ENCODE peak calls at places on chromosomes 7 and 10, in eight cellular contexts. One of them, this sample, is unnamed.
A peak's percentile ranks its signal among the peaks of the same experiment; 100 is the strongest.

GRCh38 chr7:122637799-122638198 is 61.1 kb downstream of the RNF133 start:
- DNase-seq in thyroid gland: peak; percentile 17
- DNase-seq in breast epithelium: no peak
- DNase-seq in ovary: no peak
- DNase-seq in sigmoid colon: no peak
- DNase-seq in A549: no peak
- DNase-seq in IMR-90: no peak
- DNase-seq in gastrocnemius medialis: no peak
- DNase-seq in this sample: no peak

GRCh38 chr7:23396222-23396621 is 74.1 kb downstream of the IGF2BP3 start:
- DNase-seq in breast epithelium: no peak
- DNase-seq in IMR-90: peak; percentile 91
- DNase-seq in A549: peak; percentile 32
- DNase-seq in ovary: no peak
- DNase-seq in thyroid gland: no peak
- DNase-seq in sigmoid colon: no peak
- DNase-seq in gastrocnemius medialis: no peak
- DNase-seq in this sample: no peak

GRCh38 chr7:76430836-76431235 is 6.1 kb downstream of the ZP3 start:
- DNase-seq in A549: no peak
- DNase-seq in breast epithelium: no peak
- DNase-seq in sigmoid colon: no peak
- DNase-seq in IMR-90: no peak
- DNase-seq in thyroid gland: no peak
- DNase-seq in ovary: no peak
- DNase-seq in gastrocnemius medialis: no peak
- DNase-seq in this sample: no peak

GRCh38 chr7:69827140-69827919 is 229.1 kb downstream of the AUTS2 start:
- DNase-seq in breast epithelium: no peak
- DNase-seq in gastrocnemius medialis: no peak
- DNase-seq in ovary: no peak
- DNase-seq in thyroid gland: no peak
- DNase-seq in A549: no peak
- DNase-seq in IMR-90: no peak
- DNase-seq in sigmoid colon: no peak
- DNase-seq in this sample: no peak

GRCh38 chr7:98418271-98418635 is 17.4 kb upstream of the BAIAP2L1 start:
- DNase-seq in thyroid gland: no peak
- DNase-seq in A549: peak; percentile 73
- DNase-seq in gastrocnemius medialis: no peak
- DNase-seq in ovary: no peak
- DNase-seq in IMR-90: peak; percentile 33
- DNase-seq in breast epithelium: no peak
- DNase-seq in sigmoid colon: no peak
- DNase-seq in this sample: no peak

GRCh38 chr7:129438839-129439640 is 4.8 kb downstream of the STRIP2 start:
- DNase-seq in thyroid gland: no peak
- DNase-seq in gastrocnemius medialis: no peak
- DNase-seq in breast epithelium: no peak
- DNase-seq in sigmoid colon: no peak
- DNase-seq in IMR-90: peak; percentile 70
- DNase-seq in A549: peak; percentile 52
- DNase-seq in ovary: no peak
- DNase-seq in this sample: no peak

GRCh38 chr10:30842185-30842584 is 189.5 kb downstream of the ZNF438 start:
- DNase-seq in thyroid gland: no peak
- DNase-seq in sigmoid colon: no peak
- DNase-seq in IMR-90: no peak
- DNase-seq in gastrocnemius medialis: no peak
- DNase-seq in A549: no peak
- DNase-seq in ovary: no peak
- DNase-seq in breast epithelium: no peak
- DNase-seq in this sample: no peak

GRCh38 chr7:45391618-45392451 is 182.3 kb upstream of the ADCY1 start:
- DNase-seq in A549: no peak
- DNase-seq in gastrocnemius medialis: no peak
- DNase-seq in sigmoid colon: no peak
- DNase-seq in breast epithelium: no peak
- DNase-seq in thyroid gland: no peak
- DNase-seq in ovary: no peak
- DNase-seq in IMR-90: no peak
- DNase-seq in this sample: no peak

GRCh38 chr7:44769381-44770209 is 20.9 kb downstream of the ZMIZ2 start:
- DNase-seq in thyroid gland: no peak
- DNase-seq in breast epithelium: no peak
- DNase-seq in IMR-90: peak; percentile 47
- DNase-seq in A549: no peak
- DNase-seq in ovary: no peak
- DNase-seq in sigmoid colon: no peak
- DNase-seq in gastrocnemius medialis: no peak
- DNase-seq in this sample: no peak

GRCh38 chr7:7512861-7513597 is 22.6 kb downstream of the COL28A1 start:
- DNase-seq in thyroid gland: no peak
- DNase-seq in breast epithelium: no peak
- DNase-seq in sigmoid colon: no peak
- DNase-seq in gastrocnemius medialis: no peak
- DNase-seq in A549: no peak
- DNase-seq in IMR-90: peak; percentile 8
- DNase-seq in ovary: no peak
- DNase-seq in this sample: no peak

GRCh38 chr10:87589653-87590052 is 70.0 kb upstream of the PAPSS2 start:
- DNase-seq in gastrocnemius medialis: no peak
- DNase-seq in breast epithelium: no peak
- DNase-seq in A549: peak; percentile 11
- DNase-seq in ovary: no peak
- DNase-seq in IMR-90: peak; percentile 74
- DNase-seq in thyroid gland: no peak
- DNase-seq in sigmoid colon: no peak
- DNase-seq in this sample: no peak

GRCh38 chr7:73974101-73974947 is 53.6 kb upstream of the ELN start:
- DNase-seq in ovary: no peak
- DNase-seq in IMR-90: no peak
- DNase-seq in breast epithelium: peak; percentile 30
- DNase-seq in sigmoid colon: no peak
- DNase-seq in A549: no peak
- DNase-seq in thyroid gland: no peak
- DNase-seq in gastrocnemius medialis: no peak
- DNase-seq in this sample: no peak

GRCh38 chr10:120897343-120897742 is 46.2 kb downstream of the WDR11 start:
- DNase-seq in gastrocnemius medialis: no peak
- DNase-seq in ovary: no peak
- DNase-seq in sigmoid colon: no peak
- DNase-seq in IMR-90: peak; percentile 5
- DNase-seq in breast epithelium: no peak
- DNase-seq in thyroid gland: no peak
- DNase-seq in A549: no peak
- DNase-seq in this sample: no peak

GRCh38 chr7:140214075-140214684 is 37.4 kb upstream of the KDM7A start:
- DNase-seq in ovary: no peak
- DNase-seq in A549: no peak
- DNase-seq in sigmoid colon: no peak
- DNase-seq in IMR-90: peak; percentile 7
- DNase-seq in thyroid gland: peak; percentile 81
- DNase-seq in breast epithelium: no peak
- DNase-seq in gastrocnemius medialis: no peak
- DNase-seq in this sample: no peak

GRCh38 chr10:33421789-33422188 is 87.3 kb upstream of the NRP1 start:
- DNase-seq in IMR-90: peak; percentile 93
- DNase-seq in ovary: no peak
- DNase-seq in gastrocnemius medialis: no peak
- DNase-seq in A549: peak; percentile 25
- DNase-seq in sigmoid colon: peak; percentile 75
- DNase-seq in thyroid gland: no peak
- DNase-seq in breast epithelium: no peak
- DNase-seq in this sample: peak; percentile 40

GRCh38 chr10:132882069-132882468 is 60.3 kb downstream of the CFAP46 start:
- DNase-seq in IMR-90: no peak
- DNase-seq in thyroid gland: no peak
- DNase-seq in breast epithelium: peak; percentile 25
- DNase-seq in A549: no peak
- DNase-seq in gastrocnemius medialis: no peak
- DNase-seq in ovary: no peak
- DNase-seq in sigmoid colon: peak; percentile 36
- DNase-seq in this sample: no peak

GRCh38 chr7:149772821-149773425 is 465 bp downstream of the ZNF467 start:
- DNase-seq in ovary: peak; percentile 57
- DNase-seq in breast epithelium: no peak
- DNase-seq in IMR-90: no peak
- DNase-seq in A549: no peak
- DNase-seq in sigmoid colon: no peak
- DNase-seq in thyroid gland: peak; percentile 44
- DNase-seq in gastrocnemius medialis: no peak
- DNase-seq in this sample: no peak

GRCh38 chr7:95157381-95157780 is 167.0 kb downstream of the PON1 start:
- DNase-seq in gastrocnemius medialis: no peak
- DNase-seq in breast epithelium: no peak
- DNase-seq in thyroid gland: no peak
- DNase-seq in A549: no peak
- DNase-seq in sigmoid colon: no peak
- DNase-seq in ovary: no peak
- DNase-seq in IMR-90: no peak
- DNase-seq in this sample: no peak

GRCh38 chr7:98287486-98287959 is 6.0 kb downstream of the BRI3 start:
- DNase-seq in IMR-90: no peak
- DNase-seq in sigmoid colon: no peak
- DNase-seq in A549: no peak
- DNase-seq in thyroid gland: no peak
- DNase-seq in breast epithelium: no peak
- DNase-seq in gastrocnemius medialis: no peak
- DNase-seq in ovary: no peak
- DNase-seq in this sample: no peak

GRCh38 chr7:72213769-72214168 is 198.4 kb downstream of the CALN1 start:
- DNase-seq in gastrocnemius medialis: no peak
- DNase-seq in breast epithelium: no peak
- DNase-seq in IMR-90: no peak
- DNase-seq in ovary: no peak
- DNase-seq in thyroid gland: no peak
- DNase-seq in A549: no peak
- DNase-seq in sigmoid colon: no peak
- DNase-seq in this sample: no peak
- H3K4me3 ChIP-seq in gastrocnemius medialis: no peak overlapping the region
- H3K4me3 ChIP-seq in breast epithelium: no peak overlapping the region
- H3K4me3 ChIP-seq in IMR-90: no peak overlapping the region
- H3K4me3 ChIP-seq in ovary: no peak overlapping the region
- H3K4me3 ChIP-seq in thyroid gland: no peak overlapping the region
- H3K4me3 ChIP-seq in A549: no peak overlapping the region
- H3K4me3 ChIP-seq in sigmoid colon: no peak overlapping the region
- H3K4me3 ChIP-seq in this sample: no peak overlapping the region

GRCh38 chr10:95866448-95866842 is 41.3 kb upstream of the CC2D2B start:
- DNase-seq in thyroid gland: no peak
- DNase-seq in breast epithelium: no peak
- DNase-seq in ovary: no peak
- DNase-seq in A549: no peak
- DNase-seq in IMR-90: no peak
- DNase-seq in sigmoid colon: no peak
- DNase-seq in gastrocnemius medialis: no peak
- DNase-seq in this sample: no peak

GRCh38 chr10:95861401-95861800 is 46.4 kb upstream of the CC2D2B start:
- DNase-seq in thyroid gland: no peak
- DNase-seq in breast epithelium: no peak
- DNase-seq in ovary: no peak
- DNase-seq in IMR-90: no peak
- DNase-seq in sigmoid colon: no peak
- DNase-seq in gastrocnemius medialis: no peak
- DNase-seq in A549: no peak
- DNase-seq in this sample: no peak

GRCh38 chr10:95865814-95866447 is 41.8 kb upstream of the CC2D2B start:
- DNase-seq in gastrocnemius medialis: no peak
- DNase-seq in IMR-90: no peak
- DNase-seq in breast epithelium: no peak
- DNase-seq in A549: no peak
- DNase-seq in ovary: no peak
- DNase-seq in sigmoid colon: no peak
- DNase-seq in thyroid gland: no peak
- DNase-seq in this sample: no peak

GRCh38 chr10:95867866-95868265 is 39.9 kb upstream of the CC2D2B start:
- DNase-seq in A549: no peak
- DNase-seq in sigmoid colon: no peak
- DNase-seq in IMR-90: no peak
- DNase-seq in gastrocnemius medialis: no peak
- DNase-seq in thyroid gland: no peak
- DNase-seq in ovary: no peak
- DNase-seq in breast epithelium: no peak
- DNase-seq in this sample: no peak

GRCh38 chr10:95864906-95865813 is 42.6 kb upstream of the CC2D2B start:
- DNase-seq in ovary: no peak
- DNase-seq in sigmoid colon: no peak
- DNase-seq in A549: peak; percentile 67
- DNase-seq in IMR-90: peak; percentile 86
- DNase-seq in breast epithelium: no peak
- DNase-seq in gastrocnemius medialis: no peak
- DNase-seq in thyroid gland: peak; percentile 44
- DNase-seq in this sample: peak; percentile 52
- TF ChIP-seq CTCF in ovary: no peak
- TF ChIP-seq CTCF in sigmoid colon: peak; percentile 54
- TF ChIP-seq CTCF in A549: peak; percentile 58
- TF ChIP-seq CTCF in IMR-90: peak; percentile 84
- TF ChIP-seq CTCF in breast epithelium: no peak
- TF ChIP-seq CTCF in gastrocnemius medialis: no peak
- TF ChIP-seq CTCF in thyroid gland: peak; percentile 73
- TF ChIP-seq CTCF in this sample: peak; percentile 49

DNA sequence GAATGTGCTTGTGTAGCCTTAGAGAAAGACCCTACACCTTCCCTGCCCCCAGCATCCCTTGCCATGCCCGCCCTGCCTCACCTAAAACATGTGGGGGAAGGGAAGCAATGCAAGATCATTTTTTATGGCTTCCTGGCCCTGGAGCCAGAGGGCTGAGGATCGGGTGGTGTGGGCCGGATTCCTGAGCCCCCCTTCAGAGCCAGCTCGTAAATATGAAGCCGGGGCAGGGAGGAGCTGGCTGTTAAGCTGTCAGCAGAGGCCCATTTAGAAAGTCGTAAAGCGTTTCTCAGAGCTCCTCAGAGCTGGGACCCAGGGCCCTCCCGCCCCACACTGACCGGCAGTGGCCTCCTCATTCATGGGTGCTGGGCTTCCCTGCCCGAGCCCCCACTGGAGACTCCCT is 23.9 kb downstream of the UNC5B start:
- DNase-seq in breast epithelium: no peak
- DNase-seq in thyroid gland: no peak
- DNase-seq in A549: no peak
- DNase-seq in sigmoid colon: no peak
- DNase-seq in ovary: no peak
- DNase-seq in IMR-90: no peak
- DNase-seq in gastrocnemius medialis: no peak
- DNase-seq in this sample: peak; percentile 75
- TF ChIP-seq POLR2A in breast epithelium: no peak
- TF ChIP-seq POLR2A in thyroid gland: no peak
- TF ChIP-seq POLR2A in A549: no peak
- TF ChIP-seq POLR2A in sigmoid colon: no peak
- TF ChIP-seq POLR2A in ovary: no peak
- TF ChIP-seq POLR2A in IMR-90: no peak
- TF ChIP-seq POLR2A in gastrocnemius medialis: no peak
- TF ChIP-seq POLR2A in this sample: no peak

DNA sequence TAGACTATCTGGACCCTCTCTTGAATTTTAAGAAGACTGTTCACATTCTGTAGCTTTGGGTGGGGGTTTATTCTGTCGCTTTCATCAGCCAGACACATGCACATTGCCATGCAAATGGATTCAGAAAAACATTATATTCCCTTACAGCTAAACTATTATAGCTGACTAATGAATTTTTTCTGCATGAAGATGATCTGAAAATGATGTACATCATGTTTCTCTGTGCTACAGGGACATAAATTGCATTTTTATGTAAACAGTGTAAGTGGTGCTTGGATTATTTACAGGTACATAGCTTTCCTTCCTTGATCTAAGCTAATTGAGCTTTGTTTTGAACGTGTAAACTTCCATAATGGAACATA is 1.5 kb downstream of the MET start:
- DNase-seq in sigmoid colon: no peak
- DNase-seq in ovary: no peak
- DNase-seq in thyroid gland: no peak
- DNase-seq in gastrocnemius medialis: no peak
- DNase-seq in IMR-90: no peak
- DNase-seq in breast epithelium: no peak
- DNase-seq in A549: no peak
- DNase-seq in this sample: no peak
- H3K4me3 ChIP-seq in sigmoid colon: peak overlapping the region; percentile 67
- H3K4me3 ChIP-seq in ovary: no peak overlapping the region
- H3K4me3 ChIP-seq in thyroid gland: no peak overlapping the region
- H3K4me3 ChIP-seq in gastrocnemius medialis: peak overlapping the region; percentile 79
- H3K4me3 ChIP-seq in IMR-90: peak overlapping the region; percentile 69
- H3K4me3 ChIP-seq in breast epithelium: peak overlapping the region; percentile 83
- H3K4me3 ChIP-seq in A549: peak overlapping the region; percentile 94
- H3K4me3 ChIP-seq in this sample: peak overlapping the region; percentile 26

This sample was measured in uterus.